ENCODE peak calls at places on chromosomes 7 and 10, in eight cellular contexts. One of them, this sample, is unnamed.

GRCh38 chr10:970311-971149 is 17.7 kb upstream of the GTPBP4 start:
- DNase-seq in MCF 10A: no peak
- DNase-seq in fibroblast of lung: peak
- DNase-seq in tibial artery: no peak
- DNase-seq in AG04450: no peak
- DNase-seq in bronchial epithelial cell: no peak
- DNase-seq in HL-60: no peak
- DNase-seq in IMR-90: no peak
- DNase-seq in this sample: no peak

GRCh38 chr10:120963053-120963533 is 111.9 kb downstream of the WDR11 start:
- DNase-seq in IMR-90: no peak
- DNase-seq in MCF 10A: no peak
- DNase-seq in AG04450: no peak
- DNase-seq in tibial artery: no peak
- DNase-seq in bronchial epithelial cell: no peak
- DNase-seq in HL-60: no peak
- DNase-seq in fibroblast of lung: no peak
- DNase-seq in this sample: no peak

GRCh38 chr10:28734940-28735759 is 57.8 kb downstream of the BAMBI start:
- DNase-seq in tibial artery: no peak
- DNase-seq in bronchial epithelial cell: peak
- DNase-seq in HL-60: no peak
- DNase-seq in IMR-90: peak
- DNase-seq in fibroblast of lung: peak
- DNase-seq in MCF 10A: peak
- DNase-seq in AG04450: peak
- DNase-seq in this sample: peak

GRCh38 chr7:46315891-46316290 is 394.8 kb upstream of the IGFBP3 start:
- DNase-seq in HL-60: no peak
- DNase-seq in IMR-90: peak
- DNase-seq in bronchial epithelial cell: peak
- DNase-seq in fibroblast of lung: peak
- DNase-seq in tibial artery: no peak
- DNase-seq in MCF 10A: peak
- DNase-seq in AG04450: no peak
- DNase-seq in this sample: no peak

GRCh38 chr10:49502358-49502757 is 36.6 kb downstream of the ERCC6 start:
- DNase-seq in AG04450: no peak
- DNase-seq in HL-60: no peak
- DNase-seq in MCF 10A: no peak
- DNase-seq in IMR-90: peak
- DNase-seq in bronchial epithelial cell: no peak
- DNase-seq in fibroblast of lung: peak
- DNase-seq in tibial artery: no peak
- DNase-seq in this sample: no peak

GRCh38 chr7:7851991-7852390 is 116.6 kb upstream of the GLCCI1 start:
- DNase-seq in HL-60: no peak
- DNase-seq in IMR-90: no peak
- DNase-seq in AG04450: no peak
- DNase-seq in MCF 10A: no peak
- DNase-seq in tibial artery: no peak
- DNase-seq in bronchial epithelial cell: no peak
- DNase-seq in fibroblast of lung: no peak
- DNase-seq in this sample: no peak

GRCh38 chr7:159114981-159115380 is 29.7 kb downstream of the VIPR2 start:
- DNase-seq in HL-60: no peak
- DNase-seq in fibroblast of lung: no peak
- DNase-seq in bronchial epithelial cell: no peak
- DNase-seq in IMR-90: no peak
- DNase-seq in tibial artery: no peak
- DNase-seq in AG04450: no peak
- DNase-seq in MCF 10A: no peak
- DNase-seq in this sample: no peak

GRCh38 chr10:44911081-44911540 is at the start of gene TMEM72:
- DNase-seq in IMR-90: no peak
- DNase-seq in fibroblast of lung: no peak
- DNase-seq in bronchial epithelial cell: no peak
- DNase-seq in tibial artery: no peak
- DNase-seq in MCF 10A: no peak
- DNase-seq in HL-60: no peak
- DNase-seq in AG04450: no peak
- DNase-seq in this sample: no peak

GRCh38 chr7:124702385-124702784 is 63.2 kb downstream of the GPR37 start:
- DNase-seq in bronchial epithelial cell: peak
- DNase-seq in IMR-90: peak
- DNase-seq in AG04450: no peak
- DNase-seq in MCF 10A: peak
- DNase-seq in tibial artery: no peak
- DNase-seq in fibroblast of lung: peak
- DNase-seq in HL-60: no peak
- DNase-seq in this sample: no peak

GRCh38 chr7:146090023-146090645 is 26.5 kb upstream of the CNTNAP2 start:
- DNase-seq in bronchial epithelial cell: peak
- DNase-seq in HL-60: no peak
- DNase-seq in AG04450: no peak
- DNase-seq in IMR-90: no peak
- DNase-seq in fibroblast of lung: peak
- DNase-seq in MCF 10A: peak
- DNase-seq in tibial artery: no peak
- DNase-seq in this sample: no peak

GRCh38 chr10:46283217-46283944 is 3.4 kb upstream of the ANTXRL start:
- DNase-seq in tibial artery: no peak
- DNase-seq in fibroblast of lung: no peak
- DNase-seq in bronchial epithelial cell: no peak
- DNase-seq in AG04450: no peak
- DNase-seq in IMR-90: no peak
- DNase-seq in MCF 10A: no peak
- DNase-seq in HL-60: no peak
- DNase-seq in this sample: peak

GRCh38 chr7:12640299-12641096 is 46.9 kb upstream of the ARL4A start:
- DNase-seq in MCF 10A: no peak
- DNase-seq in bronchial epithelial cell: no peak
- DNase-seq in AG04450: no peak
- DNase-seq in fibroblast of lung: no peak
- DNase-seq in HL-60: no peak
- DNase-seq in tibial artery: no peak
- DNase-seq in IMR-90: no peak
- DNase-seq in this sample: no peak

GRCh38 chr7:131957338-131958025 is 401.1 kb upstream of the PODXL start:
- DNase-seq in AG04450: no peak
- DNase-seq in tibial artery: no peak
- DNase-seq in HL-60: no peak
- DNase-seq in MCF 10A: no peak
- DNase-seq in IMR-90: no peak
- DNase-seq in bronchial epithelial cell: peak
- DNase-seq in fibroblast of lung: no peak
- DNase-seq in this sample: no peak

GRCh38 chr10:74011762-74012161 is 13.8 kb downstream of the VCL start:
- DNase-seq in tibial artery: peak
- DNase-seq in AG04450: peak
- DNase-seq in HL-60: no peak
- DNase-seq in bronchial epithelial cell: peak
- DNase-seq in IMR-90: peak
- DNase-seq in MCF 10A: peak
- DNase-seq in fibroblast of lung: peak
- DNase-seq in this sample: no peak

GRCh38 chr7:148622887-148623585 is 32.5 kb downstream of the C7orf33 start:
- DNase-seq in MCF 10A: no peak
- DNase-seq in AG04450: no peak
- DNase-seq in fibroblast of lung: peak
- DNase-seq in HL-60: no peak
- DNase-seq in bronchial epithelial cell: no peak
- DNase-seq in tibial artery: no peak
- DNase-seq in IMR-90: no peak
- DNase-seq in this sample: no peak

GRCh38 chr10:120436431-120437142 is 20.4 kb upstream of the PLPP4 start:
- DNase-seq in IMR-90: no peak
- DNase-seq in AG04450: no peak
- DNase-seq in tibial artery: no peak
- DNase-seq in fibroblast of lung: no peak
- DNase-seq in bronchial epithelial cell: no peak
- DNase-seq in MCF 10A: no peak
- DNase-seq in HL-60: no peak
- DNase-seq in this sample: no peak

GRCh38 chr10:74778436-74779094 is 47.8 kb upstream of the KAT6B start:
- DNase-seq in IMR-90: no peak
- DNase-seq in HL-60: no peak
- DNase-seq in bronchial epithelial cell: no peak
- DNase-seq in AG04450: no peak
- DNase-seq in tibial artery: no peak
- DNase-seq in fibroblast of lung: no peak
- DNase-seq in MCF 10A: no peak
- DNase-seq in this sample: no peak

GRCh38 chr7:52586704-52587103 is 448.7 kb upstream of the POM121L12 start:
- DNase-seq in bronchial epithelial cell: no peak
- DNase-seq in IMR-90: no peak
- DNase-seq in AG04450: no peak
- DNase-seq in MCF 10A: no peak
- DNase-seq in HL-60: no peak
- DNase-seq in tibial artery: no peak
- DNase-seq in fibroblast of lung: no peak
- DNase-seq in this sample: no peak

DNA sequence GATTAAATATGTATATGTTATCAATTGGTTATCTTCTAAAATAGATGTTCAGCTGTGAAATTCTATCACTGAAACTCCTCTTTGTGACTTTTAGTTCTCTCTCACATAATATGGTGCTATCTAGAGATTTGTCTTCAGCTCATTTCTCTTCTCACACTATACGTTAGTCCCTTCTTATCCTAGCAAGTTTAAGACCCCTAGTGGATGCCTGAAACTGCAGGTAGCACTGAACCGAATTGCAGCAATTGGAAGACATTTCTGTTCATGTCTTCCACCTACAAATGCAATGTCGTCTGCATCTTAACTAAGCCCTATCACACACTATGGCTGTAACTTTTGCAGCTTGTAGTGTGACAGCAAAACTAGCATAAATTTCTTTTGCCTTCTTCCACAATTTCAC is 442.7 kb upstream of the POM121L12 start:
- DNase-seq in MCF 10A: no peak
- DNase-seq in IMR-90: no peak
- DNase-seq in AG04450: no peak
- DNase-seq in bronchial epithelial cell: no peak
- DNase-seq in HL-60: no peak
- DNase-seq in tibial artery: no peak
- DNase-seq in fibroblast of lung: no peak
- DNase-seq in this sample: no peak
- TF ChIP-seq CTCF in MCF 10A: no peak
- TF ChIP-seq CTCF in IMR-90: no peak
- TF ChIP-seq CTCF in AG04450: no peak
- TF ChIP-seq CTCF in bronchial epithelial cell: no peak
- TF ChIP-seq CTCF in HL-60: no peak
- TF ChIP-seq CTCF in tibial artery: no peak
- TF ChIP-seq CTCF in fibroblast of lung: no peak
- TF ChIP-seq CTCF in this sample: no peak

GRCh38 chr7:112708236-112708635 is 82.0 kb downstream of the TMEM168 start:
- DNase-seq in AG04450: no peak
- DNase-seq in fibroblast of lung: no peak
- DNase-seq in IMR-90: no peak
- DNase-seq in MCF 10A: peak
- DNase-seq in HL-60: no peak
- DNase-seq in tibial artery: no peak
- DNase-seq in bronchial epithelial cell: no peak
- DNase-seq in this sample: no peak
- TF ChIP-seq CTCF in AG04450: no peak
- TF ChIP-seq CTCF in fibroblast of lung: no peak
- TF ChIP-seq CTCF in IMR-90: no peak
- TF ChIP-seq CTCF in MCF 10A: no peak
- TF ChIP-seq CTCF in HL-60: no peak
- TF ChIP-seq CTCF in tibial artery: no peak
- TF ChIP-seq CTCF in bronchial epithelial cell: no peak
- TF ChIP-seq CTCF in this sample: no peak

GRCh38 chr7:70719120-70719519 is 412.8 kb upstream of the GALNT17 start:
- DNase-seq in fibroblast of lung: no peak
- DNase-seq in HL-60: no peak
- DNase-seq in MCF 10A: no peak
- DNase-seq in tibial artery: no peak
- DNase-seq in bronchial epithelial cell: no peak
- DNase-seq in IMR-90: no peak
- DNase-seq in AG04450: no peak
- DNase-seq in this sample: no peak

GRCh38 chr7:70721500-70721899 is 410.4 kb upstream of the GALNT17 start:
- DNase-seq in AG04450: no peak
- DNase-seq in tibial artery: no peak
- DNase-seq in IMR-90: no peak
- DNase-seq in MCF 10A: no peak
- DNase-seq in bronchial epithelial cell: no peak
- DNase-seq in HL-60: no peak
- DNase-seq in fibroblast of lung: no peak
- DNase-seq in this sample: no peak

GRCh38 chr7:70723339-70723738 is 408.6 kb upstream of the GALNT17 start:
- DNase-seq in tibial artery: no peak
- DNase-seq in bronchial epithelial cell: no peak
- DNase-seq in MCF 10A: no peak
- DNase-seq in fibroblast of lung: no peak
- DNase-seq in AG04450: no peak
- DNase-seq in IMR-90: no peak
- DNase-seq in HL-60: no peak
- DNase-seq in this sample: no peak

GRCh38 chr7:70717553-70718248 is 414.2 kb upstream of the GALNT17 start:
- DNase-seq in bronchial epithelial cell: no peak
- DNase-seq in HL-60: no peak
- DNase-seq in MCF 10A: no peak
- DNase-seq in tibial artery: no peak
- DNase-seq in fibroblast of lung: no peak
- DNase-seq in AG04450: no peak
- DNase-seq in IMR-90: no peak
- DNase-seq in this sample: no peak

GRCh38 chr7:70720191-70720873 is 411.6 kb upstream of the GALNT17 start:
- DNase-seq in fibroblast of lung: no peak
- DNase-seq in AG04450: no peak
- DNase-seq in HL-60: no peak
- DNase-seq in bronchial epithelial cell: no peak
- DNase-seq in MCF 10A: no peak
- DNase-seq in IMR-90: no peak
- DNase-seq in tibial artery: no peak
- DNase-seq in this sample: no peak
- TF ChIP-seq CTCF in fibroblast of lung: no peak
- TF ChIP-seq CTCF in AG04450: no peak
- TF ChIP-seq CTCF in HL-60: no peak
- TF ChIP-seq CTCF in bronchial epithelial cell: no peak
- TF ChIP-seq CTCF in MCF 10A: no peak
- TF ChIP-seq CTCF in IMR-90: no peak
- TF ChIP-seq CTCF in tibial artery: no peak
- TF ChIP-seq CTCF in this sample: no peak

DNA sequence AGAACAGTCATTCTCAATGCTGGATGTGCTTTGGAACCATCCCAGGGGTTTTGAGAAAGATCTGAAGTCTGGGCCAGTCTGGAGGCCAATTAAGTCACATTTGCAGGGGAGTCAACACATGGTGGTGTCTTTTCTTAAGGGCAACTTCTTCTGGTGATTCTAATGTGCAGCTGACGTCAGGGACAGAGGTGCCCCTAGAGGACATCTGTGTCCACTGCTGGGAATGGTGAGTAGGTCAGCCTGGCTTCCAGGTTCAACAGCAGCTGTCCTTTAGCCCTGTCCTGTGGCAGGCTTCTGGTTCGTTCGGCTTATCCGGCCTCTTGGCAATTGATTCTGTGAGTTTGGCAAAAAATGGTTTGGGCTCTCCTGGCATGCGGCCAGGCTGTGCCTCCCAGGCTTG is 269.7 kb upstream of the HABP2 start:
- DNase-seq in bronchial epithelial cell: no peak
- DNase-seq in fibroblast of lung: no peak
- DNase-seq in tibial artery: no peak
- DNase-seq in HL-60: no peak
- DNase-seq in IMR-90: no peak
- DNase-seq in MCF 10A: no peak
- DNase-seq in AG04450: no peak
- DNase-seq in this sample: no peak
- TF ChIP-seq CTCF in bronchial epithelial cell: no peak
- TF ChIP-seq CTCF in fibroblast of lung: no peak
- TF ChIP-seq CTCF in tibial artery: no peak
- TF ChIP-seq CTCF in HL-60: no peak
- TF ChIP-seq CTCF in IMR-90: no peak
- TF ChIP-seq CTCF in MCF 10A: no peak
- TF ChIP-seq CTCF in AG04450: no peak
- TF ChIP-seq CTCF in this sample: no peak

This sample was measured in osteocyte.